ENCODE peak calls at places on chromosomes 12 and 14, in nine cellular contexts. One of them, this sample, is unnamed.

GRCh38 chr12:54981796-54982195 is 2.8 kb downstream of the TESPA1 start:
- DNase-seq in hepatocyte: no peak
- DNase-seq in IMR-90: no peak
- DNase-seq in tibial artery: no peak
- DNase-seq in H9: no peak
- DNase-seq in mesothelial cell of epicardium: no peak
- DNase-seq in A549: no peak
- DNase-seq in psoas muscle: no peak
- DNase-seq in Calu3: no peak
- DNase-seq in this sample: no peak

GRCh38 chr12:2845280-2845679 is 10.4 kb upstream of the NRIP2 start:
- DNase-seq in hepatocyte: no peak
- DNase-seq in IMR-90: peak; percentile 85
- DNase-seq in tibial artery: no peak
- DNase-seq in H9: no peak
- DNase-seq in mesothelial cell of epicardium: no peak
- DNase-seq in A549: no peak
- DNase-seq in psoas muscle: no peak
- DNase-seq in Calu3: no peak
- DNase-seq in this sample: no peak

GRCh38 chr14:61197416-61197815 is 83.7 kb downstream of the TMEM30B start:
- DNase-seq in hepatocyte: no peak
- DNase-seq in IMR-90: no peak
- DNase-seq in tibial artery: no peak
- DNase-seq in H9: no peak
- DNase-seq in mesothelial cell of epicardium: no peak
- DNase-seq in A549: no peak
- DNase-seq in psoas muscle: no peak
- DNase-seq in Calu3: no peak
- DNase-seq in this sample: no peak

GRCh38 chr14:32998433-32998832 is 59.8 kb downstream of the NPAS3 start:
- DNase-seq in hepatocyte: no peak
- DNase-seq in IMR-90: peak; percentile 9
- DNase-seq in tibial artery: no peak
- DNase-seq in H9: no peak
- DNase-seq in mesothelial cell of epicardium: no peak
- DNase-seq in A549: no peak
- DNase-seq in psoas muscle: no peak
- DNase-seq in Calu3: peak; percentile 1
- DNase-seq in this sample: no peak

GRCh38 chr12:54008260-54008552 is 579 bp upstream of the HOXC8 start:
- DNase-seq in hepatocyte: no peak
- DNase-seq in IMR-90: no peak
- DNase-seq in tibial artery: no peak
- DNase-seq in H9: no peak
- DNase-seq in mesothelial cell of epicardium: no peak
- DNase-seq in A549: no peak
- DNase-seq in psoas muscle: no peak
- DNase-seq in Calu3: no peak
- DNase-seq in this sample: no peak

GRCh38 chr12:102958073-102958829 is 777 bp downstream of the ASCL1 start:
- DNase-seq in hepatocyte: peak; percentile 60
- DNase-seq in IMR-90: peak; percentile 19
- DNase-seq in tibial artery: no peak
- DNase-seq in H9: peak; percentile 90
- DNase-seq in mesothelial cell of epicardium: no peak
- DNase-seq in A549: peak; percentile 64
- DNase-seq in psoas muscle: no peak
- DNase-seq in Calu3: no peak
- DNase-seq in this sample: peak; percentile 39

GRCh38 chr12:71548906-71549305 is 109.3 kb downstream of the LGR5 start:
- DNase-seq in hepatocyte: no peak
- DNase-seq in IMR-90: no peak
- DNase-seq in tibial artery: no peak
- DNase-seq in H9: no peak
- DNase-seq in mesothelial cell of epicardium: no peak
- DNase-seq in A549: no peak
- DNase-seq in psoas muscle: no peak
- DNase-seq in Calu3: no peak
- DNase-seq in this sample: no peak

GRCh38 chr14:32933943-32934890 is 4.5 kb upstream of the NPAS3 start:
- DNase-seq in hepatocyte: peak; percentile 45
- DNase-seq in IMR-90: no peak
- DNase-seq in tibial artery: no peak
- DNase-seq in H9: peak; percentile 64
- DNase-seq in mesothelial cell of epicardium: peak; percentile 25
- DNase-seq in A549: no peak
- DNase-seq in psoas muscle: peak; percentile 17
- DNase-seq in Calu3: peak; percentile 12
- DNase-seq in this sample: peak; percentile 30

GRCh38 chr14:91419044-91419397 is 1.4 kb upstream of the CCDC88C start:
- DNase-seq in hepatocyte: no peak
- DNase-seq in IMR-90: no peak
- DNase-seq in tibial artery: no peak
- DNase-seq in H9: no peak
- DNase-seq in mesothelial cell of epicardium: no peak
- DNase-seq in A549: no peak
- DNase-seq in psoas muscle: no peak
- DNase-seq in Calu3: no peak
- DNase-seq in this sample: no peak

GRCh38 chr14:91418387-91419043 is 895 bp upstream of the CCDC88C start:
- DNase-seq in hepatocyte: peak; percentile 66
- DNase-seq in IMR-90: peak; percentile 17
- DNase-seq in tibial artery: peak; percentile 47
- DNase-seq in H9: peak; percentile 83
- DNase-seq in mesothelial cell of epicardium: peak; percentile 42
- DNase-seq in A549: peak; percentile 68
- DNase-seq in psoas muscle: peak; percentile 66
- DNase-seq in Calu3: peak; percentile 76
- DNase-seq in this sample: peak; percentile 44

GRCh38 chr14:91416744-91417133 is 881 bp downstream of the CCDC88C start:
- DNase-seq in hepatocyte: no peak
- DNase-seq in IMR-90: no peak
- DNase-seq in tibial artery: no peak
- DNase-seq in H9: no peak
- DNase-seq in mesothelial cell of epicardium: no peak
- DNase-seq in A549: no peak
- DNase-seq in psoas muscle: no peak
- DNase-seq in Calu3: peak; percentile 25
- DNase-seq in this sample: no peak

GRCh38 chr14:91417134-91417982 is at the start of gene CCDC88C:
- DNase-seq in hepatocyte: peak; percentile 86
- DNase-seq in IMR-90: no peak
- DNase-seq in tibial artery: peak; percentile 31
- DNase-seq in H9: peak; percentile 71
- DNase-seq in mesothelial cell of epicardium: no peak
- DNase-seq in A549: peak; percentile 69
- DNase-seq in psoas muscle: peak; percentile 65
- DNase-seq in Calu3: peak; percentile 83
- DNase-seq in this sample: peak; percentile 63

GRCh38 chr14:91417983-91418386 is 365 bp upstream of the CCDC88C start:
- DNase-seq in hepatocyte: peak; percentile 78
- DNase-seq in IMR-90: no peak
- DNase-seq in tibial artery: no peak
- DNase-seq in H9: peak; percentile 57
- DNase-seq in mesothelial cell of epicardium: no peak
- DNase-seq in A549: peak; percentile 72
- DNase-seq in psoas muscle: peak; percentile 42
- DNase-seq in Calu3: peak; percentile 68
- DNase-seq in this sample: no peak
- TF ChIP-seq CTCF in hepatocyte: no peak
- TF ChIP-seq CTCF in IMR-90: no peak
- TF ChIP-seq CTCF in tibial artery: no peak
- TF ChIP-seq CTCF in H9: no peak
- TF ChIP-seq CTCF in mesothelial cell of epicardium: no peak
- TF ChIP-seq CTCF in A549: peak; percentile 17
- TF ChIP-seq CTCF in psoas muscle: no peak
- TF ChIP-seq CTCF in Calu3: no peak
- TF ChIP-seq CTCF in this sample: no peak

DNA sequence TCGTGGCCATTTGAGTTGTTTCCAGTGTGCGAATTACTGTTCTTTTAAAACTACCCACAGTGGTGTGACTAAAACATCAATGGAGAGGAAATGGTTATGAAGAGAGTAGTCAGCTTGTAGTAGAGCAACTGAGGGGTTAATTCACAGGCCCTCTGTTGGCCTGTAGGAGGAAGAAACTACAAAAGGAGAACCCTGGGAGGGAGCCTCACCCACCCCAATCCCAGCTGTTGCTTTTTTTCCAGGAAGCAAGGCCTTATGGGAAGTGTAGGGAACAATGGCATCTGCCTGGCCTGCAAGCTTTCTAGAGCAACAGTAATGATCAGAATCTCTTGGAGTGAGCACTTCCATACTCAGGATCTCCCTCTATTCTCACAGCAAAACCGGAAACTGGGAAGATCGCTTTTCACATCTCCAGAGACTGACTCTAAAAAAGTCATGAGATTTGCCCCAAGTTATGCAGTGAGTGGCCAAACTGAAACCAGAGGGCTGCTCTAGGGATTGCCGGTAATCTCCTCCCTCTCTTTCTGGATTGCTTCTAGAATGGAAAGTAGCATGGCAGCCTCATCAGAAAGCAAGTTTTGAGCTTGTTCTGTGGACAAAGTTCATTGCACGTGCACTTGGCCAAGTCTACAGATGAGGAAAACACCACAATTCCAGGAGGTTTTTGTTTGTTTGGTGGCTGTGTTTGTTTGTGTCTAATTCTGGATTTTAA is 125.2 kb upstream of the PWP1 start:
- DNase-seq in hepatocyte: no peak
- DNase-seq in IMR-90: no peak
- DNase-seq in tibial artery: no peak
- DNase-seq in H9: peak; percentile 69
- DNase-seq in mesothelial cell of epicardium: no peak
- DNase-seq in A549: peak; percentile 34
- DNase-seq in psoas muscle: no peak
- DNase-seq in Calu3: no peak
- DNase-seq in this sample: no peak
- TF ChIP-seq CTCF in hepatocyte: no peak
- TF ChIP-seq CTCF in IMR-90: no peak
- TF ChIP-seq CTCF in tibial artery: no peak
- TF ChIP-seq CTCF in H9: peak; percentile 49
- TF ChIP-seq CTCF in mesothelial cell of epicardium: no peak
- TF ChIP-seq CTCF in A549: no peak
- TF ChIP-seq CTCF in psoas muscle: no peak
- TF ChIP-seq CTCF in Calu3: no peak
- TF ChIP-seq CTCF in this sample: no peak

GRCh38 chr12:105850103-105850968 is 288.4 kb downstream of the NUAK1 start:
- DNase-seq in hepatocyte: no peak
- DNase-seq in IMR-90: no peak
- DNase-seq in tibial artery: no peak
- DNase-seq in H9: no peak
- DNase-seq in mesothelial cell of epicardium: no peak
- DNase-seq in A549: no peak
- DNase-seq in psoas muscle: no peak
- DNase-seq in Calu3: no peak
- DNase-seq in this sample: no peak

GRCh38 chr12:105843989-105844768 is 294.6 kb downstream of the NUAK1 start:
- DNase-seq in hepatocyte: peak; percentile 19
- DNase-seq in IMR-90: peak; percentile 29
- DNase-seq in tibial artery: no peak
- DNase-seq in H9: no peak
- DNase-seq in mesothelial cell of epicardium: no peak
- DNase-seq in A549: no peak
- DNase-seq in psoas muscle: peak; percentile 53
- DNase-seq in Calu3: no peak
- DNase-seq in this sample: no peak

GRCh38 chr12:105848286-105848685 is 290.5 kb downstream of the NUAK1 start:
- DNase-seq in hepatocyte: no peak
- DNase-seq in IMR-90: no peak
- DNase-seq in tibial artery: no peak
- DNase-seq in H9: no peak
- DNase-seq in mesothelial cell of epicardium: no peak
- DNase-seq in A549: no peak
- DNase-seq in psoas muscle: no peak
- DNase-seq in Calu3: no peak
- DNase-seq in this sample: no peak

GRCh38 chr12:105841880-105842279 is 296.9 kb downstream of the NUAK1 start:
- DNase-seq in hepatocyte: no peak
- DNase-seq in IMR-90: no peak
- DNase-seq in tibial artery: no peak
- DNase-seq in H9: no peak
- DNase-seq in mesothelial cell of epicardium: no peak
- DNase-seq in A549: no peak
- DNase-seq in psoas muscle: no peak
- DNase-seq in Calu3: no peak
- DNase-seq in this sample: no peak

DNA sequence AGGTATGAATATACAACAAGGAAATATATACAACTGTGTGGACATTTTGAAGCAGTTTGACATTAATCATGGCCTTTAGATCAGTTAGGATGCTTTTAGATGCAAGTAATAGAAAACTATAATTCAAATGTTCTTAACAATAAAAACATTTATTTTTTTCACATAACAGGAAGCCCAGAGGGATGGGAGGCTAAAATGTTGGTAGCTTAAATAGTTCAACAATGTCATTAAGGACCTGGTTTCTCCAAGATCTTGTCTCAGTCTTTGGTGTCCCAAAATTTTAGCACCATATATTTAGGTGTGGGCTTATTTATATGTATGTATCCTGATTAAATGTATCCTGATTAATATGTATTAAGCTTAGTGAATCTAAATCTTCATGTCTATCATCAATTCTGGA is 292.4 kb downstream of the NUAK1 start:
- DNase-seq in hepatocyte: no peak
- DNase-seq in IMR-90: no peak
- DNase-seq in tibial artery: no peak
- DNase-seq in H9: no peak
- DNase-seq in mesothelial cell of epicardium: no peak
- DNase-seq in A549: no peak
- DNase-seq in psoas muscle: no peak
- DNase-seq in Calu3: no peak
- DNase-seq in this sample: no peak
- TF ChIP-seq CTCF in hepatocyte: no peak
- TF ChIP-seq CTCF in IMR-90: no peak
- TF ChIP-seq CTCF in tibial artery: no peak
- TF ChIP-seq CTCF in H9: no peak
- TF ChIP-seq CTCF in mesothelial cell of epicardium: no peak
- TF ChIP-seq CTCF in A549: no peak
- TF ChIP-seq CTCF in psoas muscle: no peak
- TF ChIP-seq CTCF in Calu3: no peak
- TF ChIP-seq CTCF in this sample: no peak

DNA sequence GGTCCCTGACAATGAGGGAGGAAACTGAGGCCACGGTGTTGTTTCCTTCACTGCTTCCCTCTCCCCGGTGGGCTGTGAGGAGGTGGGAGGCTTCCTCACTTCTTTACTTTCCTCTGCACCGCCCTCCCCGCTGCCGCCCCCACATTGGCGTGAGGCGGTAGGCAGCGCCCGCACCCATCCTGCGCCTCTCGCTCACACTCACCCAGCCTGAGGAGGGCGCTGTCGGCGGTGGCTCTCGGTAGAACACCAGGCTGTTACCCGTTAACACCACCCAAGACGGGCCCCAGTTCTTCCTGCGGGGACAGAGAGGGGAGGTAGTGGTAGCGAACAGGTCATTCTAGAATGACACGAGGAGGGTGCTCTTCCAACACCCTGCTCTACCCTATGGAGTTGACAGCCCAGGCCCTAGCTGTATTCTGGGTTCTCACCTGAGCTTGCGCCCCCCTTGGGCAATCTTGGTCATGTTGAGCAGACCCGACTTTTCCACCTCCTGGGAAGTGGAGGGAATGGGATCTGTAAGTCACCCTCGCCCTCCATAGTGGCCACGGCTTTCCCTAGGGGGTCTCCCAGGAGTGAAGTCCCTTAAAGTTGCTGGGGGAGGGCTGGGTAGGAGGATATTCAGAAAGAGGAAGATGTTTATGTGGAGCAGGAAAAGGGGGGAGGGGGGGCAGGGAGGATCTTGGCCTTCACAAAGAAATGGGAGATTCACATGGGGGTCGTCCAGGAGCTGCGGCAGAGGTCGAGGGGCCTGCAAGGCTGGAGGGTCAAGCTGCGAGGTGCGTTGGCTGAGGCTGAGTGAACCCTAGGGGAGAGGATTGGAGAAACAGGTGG is 3.3 kb downstream of the ARHGAP9 start:
- DNase-seq in hepatocyte: no peak
- DNase-seq in IMR-90: no peak
- DNase-seq in tibial artery: no peak
- DNase-seq in H9: peak; percentile 64
- DNase-seq in mesothelial cell of epicardium: no peak
- DNase-seq in A549: no peak
- DNase-seq in psoas muscle: no peak
- DNase-seq in Calu3: no peak
- DNase-seq in this sample: no peak
- TF ChIP-seq CTCF in hepatocyte: no peak
- TF ChIP-seq CTCF in IMR-90: no peak
- TF ChIP-seq CTCF in tibial artery: no peak
- TF ChIP-seq CTCF in H9: peak; percentile 75
- TF ChIP-seq CTCF in mesothelial cell of epicardium: no peak
- TF ChIP-seq CTCF in A549: no peak
- TF ChIP-seq CTCF in psoas muscle: no peak
- TF ChIP-seq CTCF in Calu3: no peak
- TF ChIP-seq CTCF in this sample: no peak